ENCODE peak calls at places on chromosome 14, in six cellular contexts. F is heart right ventricle, A is Peyer's patch, V is ovary, Y is H9, U is H1. R is an unnamed sample. For H3K9me3, the result is how much of the 10 kb centered on the place peaks cover.

GRCh38 chr14:46580941-46581671 is 70.5 kb downstream of the RPL10L start:
- DNase-seq in F (no peak), A (no peak), V (no peak), Y (peak), U (peak), R (peak)

GRCh38 chr14:96297000-96297399 is 41.0 kb downstream of the BDKRB1 start:
- DNase-seq in F (no peak), A (no peak), V (no peak), Y (no peak), U (no peak), R (no peak)

GRCh38 chr14:99873653-99874052 is 80.4 kb downstream of the EML1 start:
- DNase-seq in F (no peak), A (no peak), V (no peak), Y (no peak), U (no peak), R (no peak)

GRCh38 chr14:71266994-71267636 is 359.9 kb downstream of the PCNX1 start:
- DNase-seq in F (no peak), A (no peak), V (no peak), Y (no peak), U (no peak), R (no peak)

GRCh38 chr14:77023001-77023996 is 5.2 kb downstream of the IRF2BPL start:
- DNase-seq in F (no peak), A (peak), V (peak), Y (peak), U (no peak), R (peak)

GRCh38 chr14:78904094-78904493 is 733.9 kb downstream of the NRXN3 start:
- DNase-seq in F (no peak), A (no peak), V (no peak), Y (no peak), U (no peak), R (no peak)

GRCh38 chr14:77140937-77141591 is 527 bp downstream of the ZDHHC22 start:
- DNase-seq in F (no peak), A (no peak), V (no peak), Y (peak), U (no peak), R (peak)

GRCh38 chr14:65824285-65824977 is 411.9 kb downstream of the FUT8 start:
- DNase-seq in F (peak), A (no peak), V (peak), Y (peak), U (no peak), R (peak)

GRCh38 chr14:43621282-43621681 is 885.8 kb downstream of the FSCB start:
- DNase-seq in F (no peak), A (no peak), V (no peak), Y (no peak), U (no peak), R (no peak)

GRCh38 chr14:91155626-91156089 is 41.8 kb downstream of the DGLUCY start:
- DNase-seq in F (no peak), A (no peak), V (no peak), Y (no peak), U (no peak), R (no peak)

GRCh38 chr14:84482256-84483071 is 1047.5 kb upstream of the FLRT2 start:
- DNase-seq in F (no peak), A (no peak), V (no peak), Y (no peak), U (no peak), R (no peak)

GRCh38 chr14:37172024-37172869 is at the start of gene SLC25A21:
- DNase-seq in F (peak), A (peak), V (peak), Y (peak), U (peak), R (peak)

GRCh38 chr14:91348861-91349465 is 68.7 kb downstream of the CCDC88C start:
- DNase-seq in F (no peak), A (no peak), V (no peak), Y (no peak), U (no peak), R (no peak)

DNA sequence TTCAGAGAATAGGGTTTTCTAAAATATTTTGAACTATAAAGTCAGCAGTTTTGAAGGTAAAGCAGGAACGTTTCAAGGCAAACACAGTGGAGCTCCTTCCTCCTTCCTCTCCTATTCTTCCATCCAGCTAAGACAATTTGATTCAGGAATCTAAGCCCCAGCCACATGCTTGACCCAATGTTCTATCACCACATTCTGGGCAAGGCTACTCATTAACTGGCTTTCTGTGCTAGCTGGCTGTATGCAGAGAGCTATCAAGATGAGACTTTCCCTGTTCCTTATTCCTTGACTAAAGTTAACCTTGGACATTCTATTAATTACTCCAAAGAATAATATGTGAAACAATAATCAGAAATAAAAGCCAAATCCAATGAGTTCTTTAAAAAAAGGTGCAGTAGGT is 266.9 kb downstream of the NOVA1 start:
- DNase-seq in F (no peak), A (no peak), V (no peak), Y (no peak), U (no peak), R (peak)
- H3K9me3 ChIP-seq in F (under half), A (under half), V (under half), Y (under half), U (under half), R (under half)

GRCh38 chr14:102277874-102278630 is 26.9 kb downstream of the MOK start:
- DNase-seq in F (no peak), A (no peak), V (no peak), Y (no peak), U (no peak), R (no peak)

GRCh38 chr14:102278631-102278935 is 26.4 kb downstream of the MOK start:
- DNase-seq in F (no peak), A (no peak), V (no peak), Y (no peak), U (no peak), R (no peak)

GRCh38 chr14:102279688-102280348 is 25.1 kb downstream of the MOK start:
- DNase-seq in F (no peak), A (no peak), V (no peak), Y (no peak), U (no peak), R (no peak)

GRCh38 chr14:102279282-102279681 is 25.7 kb downstream of the MOK start:
- DNase-seq in F (no peak), A (no peak), V (no peak), Y (no peak), U (no peak), R (no peak)

GRCh38 chr14:102280376-102280962 is 24.5 kb downstream of the MOK start:
- DNase-seq in F (no peak), A (no peak), V (no peak), Y (no peak), U (no peak), R (no peak)
- H3K27ac ChIP-seq in F (no peak), A (no peak), V (no peak), Y (no peak), U (no peak), R (no peak)

GRCh38 chr14:58647777-58648176 is 10.0 kb downstream of the DACT1 start:
- DNase-seq in F (no peak), A (no peak), V (no peak), Y (no peak), U (no peak), R (no peak)
- TF ChIP-seq CTCF in F (no peak), A (no peak), V (no peak), Y (no peak), U (no peak), R (no peak)

DNA sequence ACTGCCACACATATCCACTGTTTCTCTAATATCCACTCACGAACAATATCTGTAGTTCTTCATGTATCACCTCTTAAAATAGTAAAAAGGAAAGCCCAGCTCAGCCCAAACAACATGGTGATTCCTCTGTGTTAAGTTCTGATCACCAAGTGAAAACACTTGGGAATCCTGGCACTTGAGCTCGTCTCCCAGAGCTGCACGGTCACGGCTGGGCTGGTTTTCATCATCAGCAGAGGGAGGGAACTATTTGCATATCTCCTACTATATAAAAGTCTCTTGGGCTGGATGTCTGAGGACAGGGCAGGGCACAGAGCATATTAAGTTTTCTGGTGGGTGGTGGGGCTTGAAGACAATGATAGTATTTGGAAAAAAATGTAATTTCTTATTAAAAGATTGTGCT is 870.6 kb downstream of the TMEM121 start:
- DNase-seq in F (no peak), A (no peak), V (no peak), Y (no peak), U (no peak), R (no peak)
- H3K9me3 ChIP-seq in F (under half), A (under half), V (under half), Y (under half), U (half or more), R (half or more)

DNA sequence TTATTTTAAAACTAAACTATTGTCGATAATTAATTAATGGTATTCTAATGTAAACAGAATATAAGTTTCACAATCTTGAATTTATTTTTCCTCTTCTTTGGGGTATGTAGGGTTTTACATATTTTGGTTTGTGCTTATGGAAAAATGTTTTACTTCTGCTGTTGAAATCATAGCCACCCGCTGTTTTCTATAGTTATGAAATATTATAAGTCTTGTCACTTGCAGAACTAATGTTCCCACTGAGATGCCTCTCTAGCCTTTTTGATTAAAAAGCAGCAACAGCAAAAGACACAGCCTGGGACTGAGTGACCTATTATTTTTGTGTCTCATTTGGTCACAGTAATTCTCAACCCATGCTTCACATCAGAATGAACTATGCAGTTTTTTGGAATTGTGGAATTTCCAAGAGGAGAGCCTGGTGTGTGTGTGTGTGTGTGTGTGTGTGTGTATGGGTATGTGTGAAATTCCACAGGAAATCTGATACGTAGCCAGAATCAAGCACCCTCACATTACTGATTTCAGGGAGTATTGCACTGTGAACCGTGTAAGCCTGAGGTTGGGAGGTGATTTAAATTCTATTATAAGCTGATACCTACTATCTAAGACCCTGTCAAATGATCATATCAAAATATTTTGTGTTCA is 55.8 kb upstream of the FRMD6 start:
- DNase-seq in F (no peak), A (no peak), V (no peak), Y (no peak), U (no peak), R (no peak)
- H3K27ac ChIP-seq in F (no peak), A (no peak), V (no peak), Y (no peak), U (no peak), R (no peak)

GRCh38 chr14:93330609-93331000 is 2.2 kb downstream of the BTBD7 start:
- DNase-seq in F (no peak), A (no peak), V (no peak), Y (no peak), U (no peak), R (no peak)

GRCh38 chr14:93331375-93332031 is 1.3 kb downstream of the BTBD7 start:
- DNase-seq in F (peak), A (peak), V (peak), Y (no peak), U (no peak), R (no peak)

GRCh38 chr14:93333631-93334095 is 827 bp upstream of the BTBD7 start:
- DNase-seq in F (no peak), A (no peak), V (no peak), Y (no peak), U (no peak), R (no peak)

GRCh38 chr14:93332032-93332852 is 594 bp downstream of the BTBD7 start:
- DNase-seq in F (peak), A (peak), V (peak), Y (no peak), U (no peak), R (peak)

GRCh38 chr14:93332853-93333630 is at the start of gene BTBD7:
- DNase-seq in F (peak), A (peak), V (peak), Y (peak), U (peak), R (peak)
- TF ChIP-seq CTCF in F (no peak), A (peak), V (peak), Y (peak), U (no peak), R (peak)